ENCODE peak calls at places on chromosomes 16 and 17, in ten cellular contexts. One of them, this sample, is unnamed. For H3K27me3, the result is how much of the 10 kb centered on the place peaks cover.

GRCh38 chr17:3892095-3892998 is 506 bp downstream of the CAMKK1 start:
- DNase-seq in IMR-90: peak
- DNase-seq in gastrocnemius medialis: peak
- DNase-seq in fibroblast of lung: peak
- DNase-seq in CD8-positive, alpha-beta memory T cell: peak
- DNase-seq in transverse colon: peak
- DNase-seq in left ventricle myocardium inferior: peak
- DNase-seq in ascending aorta: peak
- DNase-seq in spleen: peak
- DNase-seq in GM23248: peak
- DNase-seq in this sample: peak

GRCh38 chr17:43312011-43312410 is 78.2 kb upstream of the RNU2-1 start:
- DNase-seq in IMR-90: no peak
- DNase-seq in gastrocnemius medialis: no peak
- DNase-seq in fibroblast of lung: no peak
- DNase-seq in CD8-positive, alpha-beta memory T cell: no peak
- DNase-seq in transverse colon: no peak
- DNase-seq in left ventricle myocardium inferior: no peak
- DNase-seq in ascending aorta: peak
- DNase-seq in spleen: peak
- DNase-seq in GM23248: no peak
- DNase-seq in this sample: no peak

GRCh38 chr17:50151937-50152547 is 1.6 kb upstream of the PPP1R9B start:
- DNase-seq in IMR-90: peak
- DNase-seq in gastrocnemius medialis: peak
- DNase-seq in fibroblast of lung: peak
- DNase-seq in CD8-positive, alpha-beta memory T cell: no peak
- DNase-seq in transverse colon: peak
- DNase-seq in left ventricle myocardium inferior: peak
- DNase-seq in ascending aorta: peak
- DNase-seq in spleen: peak
- DNase-seq in GM23248: peak
- DNase-seq in this sample: no peak

GRCh38 chr17:49887086-49887743 is 39.3 kb upstream of the TAC4 start:
- DNase-seq in IMR-90: no peak
- DNase-seq in gastrocnemius medialis: no peak
- DNase-seq in fibroblast of lung: no peak
- DNase-seq in CD8-positive, alpha-beta memory T cell: no peak
- DNase-seq in transverse colon: no peak
- DNase-seq in left ventricle myocardium inferior: no peak
- DNase-seq in ascending aorta: no peak
- DNase-seq in spleen: no peak
- DNase-seq in GM23248: no peak
- DNase-seq in this sample: no peak

GRCh38 chr16:57310801-57311200 is 26.3 kb upstream of the PLLP start:
- DNase-seq in IMR-90: no peak
- DNase-seq in gastrocnemius medialis: no peak
- DNase-seq in fibroblast of lung: no peak
- DNase-seq in CD8-positive, alpha-beta memory T cell: no peak
- DNase-seq in transverse colon: no peak
- DNase-seq in left ventricle myocardium inferior: no peak
- DNase-seq in ascending aorta: no peak
- DNase-seq in spleen: peak
- DNase-seq in GM23248: no peak
- DNase-seq in this sample: no peak

GRCh38 chr16:49936791-49937190 is 80.9 kb upstream of the ZNF423 start:
- DNase-seq in IMR-90: no peak
- DNase-seq in gastrocnemius medialis: no peak
- DNase-seq in fibroblast of lung: no peak
- DNase-seq in CD8-positive, alpha-beta memory T cell: no peak
- DNase-seq in transverse colon: no peak
- DNase-seq in left ventricle myocardium inferior: no peak
- DNase-seq in ascending aorta: no peak
- DNase-seq in spleen: no peak
- DNase-seq in GM23248: no peak
- DNase-seq in this sample: no peak

GRCh38 chr17:75491680-75492079 is 23.7 kb downstream of the CASKIN2 start:
- DNase-seq in IMR-90: no peak
- DNase-seq in gastrocnemius medialis: no peak
- DNase-seq in fibroblast of lung: no peak
- DNase-seq in CD8-positive, alpha-beta memory T cell: no peak
- DNase-seq in transverse colon: no peak
- DNase-seq in left ventricle myocardium inferior: no peak
- DNase-seq in ascending aorta: no peak
- DNase-seq in spleen: no peak
- DNase-seq in GM23248: no peak
- DNase-seq in this sample: no peak

GRCh38 chr16:60107467-60107866 is 1373.4 kb upstream of the GOT2 start:
- DNase-seq in IMR-90: no peak
- DNase-seq in gastrocnemius medialis: no peak
- DNase-seq in fibroblast of lung: peak
- DNase-seq in CD8-positive, alpha-beta memory T cell: no peak
- DNase-seq in transverse colon: no peak
- DNase-seq in left ventricle myocardium inferior: no peak
- DNase-seq in ascending aorta: no peak
- DNase-seq in spleen: no peak
- DNase-seq in GM23248: no peak
- DNase-seq in this sample: no peak

GRCh38 chr17:51948128-51948527 is 210.4 kb downstream of the CA10 start:
- DNase-seq in IMR-90: no peak
- DNase-seq in gastrocnemius medialis: no peak
- DNase-seq in fibroblast of lung: no peak
- DNase-seq in CD8-positive, alpha-beta memory T cell: no peak
- DNase-seq in transverse colon: peak
- DNase-seq in left ventricle myocardium inferior: no peak
- DNase-seq in ascending aorta: no peak
- DNase-seq in spleen: no peak
- DNase-seq in GM23248: no peak
- DNase-seq in this sample: no peak

GRCh38 chr17:42697108-42697811 is 14.9 kb downstream of the CNTNAP1 start:
- DNase-seq in IMR-90: no peak
- DNase-seq in gastrocnemius medialis: no peak
- DNase-seq in fibroblast of lung: no peak
- DNase-seq in CD8-positive, alpha-beta memory T cell: no peak
- DNase-seq in transverse colon: no peak
- DNase-seq in left ventricle myocardium inferior: no peak
- DNase-seq in ascending aorta: no peak
- DNase-seq in spleen: no peak
- DNase-seq in GM23248: no peak
- DNase-seq in this sample: no peak

GRCh38 chr16:70427786-70428177 is 11.1 kb downstream of the ST3GAL2 start:
- DNase-seq in IMR-90: no peak
- DNase-seq in gastrocnemius medialis: no peak
- DNase-seq in fibroblast of lung: no peak
- DNase-seq in CD8-positive, alpha-beta memory T cell: no peak
- DNase-seq in transverse colon: no peak
- DNase-seq in left ventricle myocardium inferior: no peak
- DNase-seq in ascending aorta: no peak
- DNase-seq in spleen: no peak
- DNase-seq in GM23248: no peak
- DNase-seq in this sample: no peak

GRCh38 chr16:70432304-70432799 is 6.5 kb downstream of the ST3GAL2 start:
- DNase-seq in IMR-90: no peak
- DNase-seq in gastrocnemius medialis: no peak
- DNase-seq in fibroblast of lung: no peak
- DNase-seq in CD8-positive, alpha-beta memory T cell: no peak
- DNase-seq in transverse colon: no peak
- DNase-seq in left ventricle myocardium inferior: no peak
- DNase-seq in ascending aorta: no peak
- DNase-seq in spleen: no peak
- DNase-seq in GM23248: no peak
- DNase-seq in this sample: no peak

GRCh38 chr16:70430667-70431536 is 8.0 kb downstream of the ST3GAL2 start:
- DNase-seq in IMR-90: peak
- DNase-seq in gastrocnemius medialis: no peak
- DNase-seq in fibroblast of lung: no peak
- DNase-seq in CD8-positive, alpha-beta memory T cell: peak
- DNase-seq in transverse colon: peak
- DNase-seq in left ventricle myocardium inferior: no peak
- DNase-seq in ascending aorta: no peak
- DNase-seq in spleen: peak
- DNase-seq in GM23248: peak
- DNase-seq in this sample: peak

GRCh38 chr16:70428178-70428998 is 10.5 kb downstream of the ST3GAL2 start:
- DNase-seq in IMR-90: peak
- DNase-seq in gastrocnemius medialis: peak
- DNase-seq in fibroblast of lung: peak
- DNase-seq in CD8-positive, alpha-beta memory T cell: no peak
- DNase-seq in transverse colon: peak
- DNase-seq in left ventricle myocardium inferior: peak
- DNase-seq in ascending aorta: peak
- DNase-seq in spleen: peak
- DNase-seq in GM23248: peak
- DNase-seq in this sample: no peak

GRCh38 chr16:70429888-70430666 is 8.8 kb downstream of the ST3GAL2 start:
- DNase-seq in IMR-90: no peak
- DNase-seq in gastrocnemius medialis: no peak
- DNase-seq in fibroblast of lung: no peak
- DNase-seq in CD8-positive, alpha-beta memory T cell: no peak
- DNase-seq in transverse colon: no peak
- DNase-seq in left ventricle myocardium inferior: no peak
- DNase-seq in ascending aorta: no peak
- DNase-seq in spleen: no peak
- DNase-seq in GM23248: no peak
- DNase-seq in this sample: no peak
- H3K27ac ChIP-seq in IMR-90: peak
- H3K27ac ChIP-seq in gastrocnemius medialis: peak
- H3K27ac ChIP-seq in fibroblast of lung: no peak
- H3K27ac ChIP-seq in CD8-positive, alpha-beta memory T cell: peak
- H3K27ac ChIP-seq in transverse colon: peak
- H3K27ac ChIP-seq in left ventricle myocardium inferior: peak
- H3K27ac ChIP-seq in ascending aorta: peak
- H3K27ac ChIP-seq in spleen: peak
- H3K27ac ChIP-seq in GM23248: no peak
- H3K27ac ChIP-seq in this sample: peak

DNA sequence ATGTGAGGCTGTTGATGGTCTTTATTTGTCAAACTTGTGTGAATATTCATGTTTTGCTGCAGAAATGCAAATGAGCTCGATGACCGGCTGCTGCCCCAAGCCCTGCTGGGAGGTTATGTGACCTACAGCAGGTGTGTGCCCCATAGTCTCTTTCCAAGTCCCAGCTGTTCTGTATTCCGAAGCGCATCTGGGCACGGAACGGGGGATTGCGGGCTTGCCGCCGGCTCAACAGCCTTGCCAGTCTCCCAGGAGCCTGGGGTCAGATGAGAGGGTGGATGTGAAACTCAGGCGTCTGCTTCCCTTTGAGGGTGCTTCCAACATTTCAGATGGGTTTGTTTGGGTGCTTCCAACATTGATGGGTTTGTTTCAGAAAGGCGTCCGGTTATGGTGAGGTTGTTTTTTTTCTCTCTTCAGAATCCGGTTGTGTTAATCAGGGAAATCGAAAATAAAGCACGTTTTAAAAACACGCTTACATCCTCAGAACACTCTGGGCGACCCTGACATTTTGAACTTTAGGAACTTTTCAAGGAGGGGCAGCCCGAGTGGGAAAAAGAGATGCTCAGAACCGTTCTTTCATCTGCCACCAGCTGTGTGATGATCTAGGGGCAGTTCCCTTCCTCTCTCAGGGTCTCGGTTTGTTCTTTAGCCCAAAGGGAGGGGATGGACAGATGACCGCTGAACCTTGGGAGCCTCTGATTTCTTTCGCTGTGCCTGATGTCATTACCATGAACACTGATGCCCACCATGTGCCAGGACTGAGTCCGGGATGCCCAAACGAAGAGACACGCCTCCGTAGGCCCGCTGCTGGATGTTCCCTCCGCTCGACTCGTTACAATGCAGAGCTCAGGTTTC is 47.8 kb upstream of the AMZ2 start:
- DNase-seq in IMR-90: no peak
- DNase-seq in gastrocnemius medialis: no peak
- DNase-seq in fibroblast of lung: no peak
- DNase-seq in CD8-positive, alpha-beta memory T cell: no peak
- DNase-seq in transverse colon: no peak
- DNase-seq in left ventricle myocardium inferior: no peak
- DNase-seq in ascending aorta: no peak
- DNase-seq in spleen: no peak
- DNase-seq in GM23248: no peak
- DNase-seq in this sample: no peak
- H3K4me3 ChIP-seq in IMR-90: no peak
- H3K4me3 ChIP-seq in gastrocnemius medialis: peak
- H3K4me3 ChIP-seq in fibroblast of lung: no peak
- H3K4me3 ChIP-seq in CD8-positive, alpha-beta memory T cell: peak
- H3K4me3 ChIP-seq in transverse colon: no peak
- H3K4me3 ChIP-seq in left ventricle myocardium inferior: peak
- H3K4me3 ChIP-seq in ascending aorta: peak
- H3K4me3 ChIP-seq in spleen: peak
- H3K4me3 ChIP-seq in GM23248: peak
- H3K4me3 ChIP-seq in this sample: peak

DNA sequence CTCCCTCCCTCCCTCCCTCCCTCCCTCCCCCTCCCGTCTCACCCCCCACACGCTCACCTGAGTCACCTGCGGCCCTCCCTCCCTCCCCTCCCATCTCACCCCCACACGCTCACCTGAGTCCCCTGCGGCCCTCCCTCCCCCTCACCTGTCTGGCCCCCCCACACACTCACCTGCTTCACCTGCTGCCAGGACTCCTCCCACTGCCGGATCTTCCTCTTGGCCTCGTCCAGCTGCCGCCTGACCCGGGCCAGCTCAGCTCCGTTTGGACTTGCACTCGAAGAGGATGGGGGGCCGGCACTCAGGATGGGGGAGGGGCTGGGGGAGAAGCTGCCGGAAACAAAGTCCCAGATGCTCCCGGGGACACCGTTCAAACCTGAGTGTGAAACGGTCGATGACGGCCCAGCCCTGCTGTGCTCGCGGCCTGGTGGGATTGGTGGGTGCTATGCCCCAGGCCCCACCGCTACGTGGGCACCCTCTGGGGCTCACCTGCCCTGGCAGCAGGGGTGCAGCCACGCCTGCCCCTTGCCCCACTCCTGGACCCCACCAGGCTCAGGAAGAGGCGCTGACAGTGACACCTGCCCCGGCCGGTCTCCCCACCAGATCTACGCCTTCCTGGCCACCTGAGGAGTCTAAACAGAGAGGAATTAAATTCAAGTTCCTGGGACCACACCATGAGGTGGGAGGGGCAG is 15.9 kb downstream of the GNPTG start:
- DNase-seq in IMR-90: no peak
- DNase-seq in gastrocnemius medialis: no peak
- DNase-seq in fibroblast of lung: no peak
- DNase-seq in CD8-positive, alpha-beta memory T cell: no peak
- DNase-seq in transverse colon: no peak
- DNase-seq in left ventricle myocardium inferior: no peak
- DNase-seq in ascending aorta: no peak
- DNase-seq in spleen: no peak
- DNase-seq in GM23248: no peak
- DNase-seq in this sample: no peak
- H3K27me3 ChIP-seq in IMR-90: under half
- H3K27me3 ChIP-seq in gastrocnemius medialis: under half
- H3K27me3 ChIP-seq in fibroblast of lung: under half
- H3K27me3 ChIP-seq in CD8-positive, alpha-beta memory T cell: under half
- H3K27me3 ChIP-seq in transverse colon: under half
- H3K27me3 ChIP-seq in left ventricle myocardium inferior: under half
- H3K27me3 ChIP-seq in ascending aorta: under half
- H3K27me3 ChIP-seq in spleen: under half
- H3K27me3 ChIP-seq in GM23248: under half
- H3K27me3 ChIP-seq in this sample: under half

DNA sequence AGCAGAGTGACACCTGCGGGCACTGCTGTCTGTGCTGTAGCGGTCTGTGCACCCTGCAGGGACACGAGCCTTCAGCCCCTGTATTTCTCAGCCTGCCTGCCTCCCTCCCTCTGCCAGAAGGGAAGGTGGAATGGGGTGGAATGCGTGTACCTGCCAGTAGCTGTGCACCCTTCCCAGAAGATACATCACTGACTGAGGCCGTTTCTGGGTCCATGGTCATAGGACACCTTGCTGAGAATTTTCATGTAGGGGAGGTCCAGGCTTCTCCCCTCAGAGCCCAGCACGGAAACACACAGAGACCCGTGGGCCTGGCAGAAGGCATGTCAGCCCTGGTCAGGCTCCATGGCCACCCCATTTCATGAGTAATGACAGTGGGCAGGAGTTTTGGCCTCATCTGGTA is 16.5 kb downstream of the DBNDD1 start:
- DNase-seq in IMR-90: no peak
- DNase-seq in gastrocnemius medialis: no peak
- DNase-seq in fibroblast of lung: no peak
- DNase-seq in CD8-positive, alpha-beta memory T cell: no peak
- DNase-seq in transverse colon: no peak
- DNase-seq in left ventricle myocardium inferior: no peak
- DNase-seq in ascending aorta: no peak
- DNase-seq in spleen: no peak
- DNase-seq in GM23248: no peak
- DNase-seq in this sample: no peak
- H3K27ac ChIP-seq in IMR-90: no peak
- H3K27ac ChIP-seq in gastrocnemius medialis: no peak
- H3K27ac ChIP-seq in fibroblast of lung: no peak
- H3K27ac ChIP-seq in CD8-positive, alpha-beta memory T cell: no peak
- H3K27ac ChIP-seq in transverse colon: no peak
- H3K27ac ChIP-seq in left ventricle myocardium inferior: no peak
- H3K27ac ChIP-seq in ascending aorta: no peak
- H3K27ac ChIP-seq in spleen: no peak
- H3K27ac ChIP-seq in GM23248: no peak
- H3K27ac ChIP-seq in this sample: no peak